ENCODE peak calls at places on chromosomes 3 and 15, in ten cellular contexts. T is body of pancreas, C is aorta, Q is K562, S is tibial artery, H is neuronal stem cell, D is breast epithelium, R is SK-N-SH, X is IMR-90, Y is OCI-LY7. B is an unnamed sample.
A peak's percentile ranks its signal among the peaks of the same experiment; 100 is the strongest.

GRCh38 chr3:36796896-36797295 is 32.5 kb upstream of the DCLK3 start:
- DNase-seq in T (no peak), C (no peak), Q (no peak), S (no peak), H (no peak), D (no peak), R (no peak), X (peak; percentile 37), Y (no peak), B (no peak)

GRCh38 chr3:183745300-183746098 is 47.9 kb downstream of the YEATS2 start:
- DNase-seq in T (no peak), C (no peak), Q (no peak), S (no peak), H (peak; percentile 18), D (no peak), R (no peak), X (peak; percentile 38), Y (no peak), B (no peak)

GRCh38 chr3:25035511-25035910 is 392.6 kb upstream of the RARB start:
- DNase-seq in T (no peak), C (no peak), Q (no peak), S (no peak), H (no peak), D (no peak), R (no peak), X (no peak), Y (no peak), B (no peak)

GRCh38 chr3:183698760-183699159 is 1.2 kb downstream of the YEATS2 start:
- DNase-seq in T (peak; percentile 35), C (no peak), Q (peak; percentile 37), S (no peak), H (no peak), D (no peak), R (no peak), X (peak; percentile 33), Y (peak; percentile 51), B (peak; percentile 16)

GRCh38 chr15:88636039-88636438 is 2.8 kb upstream of the ISG20 start:
- DNase-seq in T (peak; percentile 93), C (no peak), Q (no peak), S (no peak), H (no peak), D (peak; percentile 73), R (no peak), X (no peak), Y (no peak), B (peak; percentile 83)

GRCh38 chr15:69919816-69920215 is 177.9 kb downstream of the TLE3 start:
- DNase-seq in T (no peak), C (no peak), Q (no peak), S (no peak), H (peak; percentile 77), D (no peak), R (no peak), X (no peak), Y (peak; percentile 82), B (no peak)

GRCh38 chr3:114147281-114147680 is 31.6 kb downstream of the DRD3 start:
- DNase-seq in T (no peak), C (no peak), Q (no peak), S (no peak), H (no peak), D (no peak), R (no peak), X (no peak), Y (no peak), B (no peak)

GRCh38 chr3:30248423-30248822 is 358.0 kb upstream of the TGFBR2 start:
- DNase-seq in T (no peak), C (no peak), Q (no peak), S (no peak), H (no peak), D (no peak), R (no peak), X (no peak), Y (no peak), B (peak; percentile 5)

GRCh38 chr3:49600781-49601180 is 46.5 kb downstream of the BSN start:
- DNase-seq in T (no peak), C (no peak), Q (no peak), S (no peak), H (no peak), D (no peak), R (no peak), X (peak; percentile 18), Y (no peak), B (no peak)

GRCh38 chr3:14379842-14380241 is 22.6 kb upstream of the SLC6A6 start:
- DNase-seq in T (no peak), C (no peak), Q (no peak), S (no peak), H (no peak), D (no peak), R (no peak), X (no peak), Y (peak; percentile 61), B (no peak)

GRCh38 chr3:40939113-40940070 is 259.9 kb upstream of the CTNNB1 start:
- DNase-seq in T (peak; percentile 79), C (no peak), Q (no peak), S (peak; percentile 59), H (no peak), D (peak; percentile 56), R (no peak), X (no peak), Y (no peak), B (peak; percentile 60)

GRCh38 chr15:44159492-44159891 is 35.6 kb downstream of the FRMD5 start:
- DNase-seq in T (no peak), C (no peak), Q (no peak), S (no peak), H (no peak), D (no peak), R (no peak), X (no peak), Y (no peak), B (peak; percentile 18)

GRCh38 chr3:75294124-75294523 is 370.0 kb upstream of the FRG2C start:
- DNase-seq in T (peak; percentile 37), C (peak; percentile 75), Q (peak; percentile 6), S (peak; percentile 30), H (peak; percentile 29), D (peak; percentile 33), R (peak; percentile 78), X (peak; percentile 35), Y (no peak), B (peak; percentile 11)

GRCh38 chr15:95973566-95974256 is 356.8 kb upstream of the NR2F2 start:
- DNase-seq in T (no peak), C (no peak), Q (no peak), S (no peak), H (no peak), D (no peak), R (no peak), X (no peak), Y (no peak), B (no peak)

GRCh38 chr3:45781271-45781670 is 15.1 kb downstream of the SLC6A20 start:
- DNase-seq in T (no peak), C (no peak), Q (no peak), S (no peak), H (no peak), D (no peak), R (no peak), X (no peak), Y (no peak), B (no peak)

GRCh38 chr3:12902181-12902999 is 61.0 kb upstream of the RPL32 start:
- DNase-seq in T (no peak), C (no peak), Q (no peak), S (no peak), H (no peak), D (no peak), R (no peak), X (no peak), Y (no peak), B (no peak)
- H3K4me1 ChIP-seq in T (no peaks in the 10 kb centered on the region), C (no peaks in the 10 kb centered on the region), Q (peaks cover 45% of the 10 kb centered on the region), S (no peaks in the 10 kb centered on the region), H (peaks cover 4% of the 10 kb centered on the region), D (no peaks in the 10 kb centered on the region), R (no peaks in the 10 kb centered on the region), X (no peaks in the 10 kb centered on the region), Y (peaks cover 12% of the 10 kb centered on the region), B (no peaks in the 10 kb centered on the region)

DNA sequence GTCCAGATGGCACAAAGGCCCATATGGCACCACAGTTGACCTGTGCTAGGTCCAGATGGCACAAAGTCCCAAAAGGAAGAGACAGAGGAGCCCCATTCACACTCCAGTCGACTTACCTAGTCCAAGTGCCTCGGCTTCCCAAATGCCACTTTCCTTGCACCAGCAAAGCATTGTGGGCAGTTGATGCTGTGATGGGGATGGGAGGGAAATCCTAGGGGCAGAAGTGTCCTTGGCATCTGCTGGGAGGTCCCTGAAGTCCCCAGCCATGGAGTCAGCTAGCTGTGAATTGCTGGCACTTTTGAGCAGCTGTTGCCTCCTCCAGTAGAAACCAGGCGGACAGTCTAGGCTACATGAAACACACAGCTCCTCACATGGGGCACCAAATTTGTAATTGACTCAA is 60.3 kb upstream of the SIAH2 start:
- DNase-seq in T (no peak), C (no peak), Q (no peak), S (no peak), H (no peak), D (no peak), R (no peak), X (no peak), Y (no peak), B (no peak)
- H3K4me1 ChIP-seq in T (no peaks in the 10 kb centered on the region), C (no peaks in the 10 kb centered on the region), Q (no peaks in the 10 kb centered on the region), S (no peaks in the 10 kb centered on the region), H (no peaks in the 10 kb centered on the region), D (no peaks in the 10 kb centered on the region), R (peaks cover 5% of the 10 kb centered on the region), X (no peaks in the 10 kb centered on the region), Y (no peaks in the 10 kb centered on the region), B (no peaks in the 10 kb centered on the region)

DNA sequence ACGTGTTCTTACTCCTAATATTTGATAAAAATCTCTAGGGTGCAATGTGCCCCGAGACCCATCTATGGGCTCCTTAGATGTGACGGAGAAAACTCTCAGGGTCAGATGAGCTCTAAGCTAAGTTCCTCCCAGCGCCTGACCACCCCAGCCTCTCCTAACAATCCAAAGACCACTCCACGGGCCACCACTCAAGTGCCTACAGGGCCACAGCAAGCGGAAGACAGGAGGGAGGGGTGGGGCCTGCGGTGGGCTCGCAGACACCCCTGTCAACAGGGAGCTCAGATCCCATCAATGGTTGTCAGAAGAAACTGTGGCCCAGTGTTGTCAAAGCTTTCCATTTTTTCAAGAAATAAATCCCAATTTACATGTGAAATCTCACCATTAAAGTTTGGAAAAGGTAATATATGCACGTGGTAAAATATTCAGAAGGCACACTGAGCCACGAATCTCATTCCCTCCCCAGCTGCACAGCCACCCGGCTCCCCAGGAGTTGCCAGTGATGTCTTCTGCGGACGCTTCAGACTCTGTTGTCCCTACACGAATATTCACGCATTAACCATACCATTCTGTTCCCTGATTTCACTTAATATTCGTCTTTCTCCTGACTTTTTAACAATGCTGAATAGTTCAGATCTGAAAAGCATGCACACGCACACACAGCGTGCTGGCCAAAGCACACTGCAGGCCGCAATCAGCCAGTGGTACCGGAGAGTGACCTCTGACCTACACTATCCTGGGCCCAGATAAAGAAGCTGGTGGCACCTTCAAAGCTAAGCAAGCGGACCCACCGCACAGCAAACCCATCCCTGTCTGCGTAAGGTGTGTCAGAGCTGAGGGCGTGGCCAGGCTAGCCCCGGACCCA is 19.1 kb downstream of the TNK2 start:
- DNase-seq in T (no peak), C (no peak), Q (no peak), S (no peak), H (no peak), D (no peak), R (no peak), X (no peak), Y (no peak), B (no peak)
- H3K4me1 ChIP-seq in T (peaks cover 22% of the 10 kb centered on the region), C (no peaks in the 10 kb centered on the region), Q (peaks cover 74% of the 10 kb centered on the region), S (peaks cover 72% of the 10 kb centered on the region), H (peaks cover 39% of the 10 kb centered on the region), D (peaks cover 21% of the 10 kb centered on the region), R (peaks cover 29% of the 10 kb centered on the region), X (peaks cover 18% of the 10 kb centered on the region), Y (peaks cover 16% of the 10 kb centered on the region), B (no peaks in the 10 kb centered on the region)

DNA sequence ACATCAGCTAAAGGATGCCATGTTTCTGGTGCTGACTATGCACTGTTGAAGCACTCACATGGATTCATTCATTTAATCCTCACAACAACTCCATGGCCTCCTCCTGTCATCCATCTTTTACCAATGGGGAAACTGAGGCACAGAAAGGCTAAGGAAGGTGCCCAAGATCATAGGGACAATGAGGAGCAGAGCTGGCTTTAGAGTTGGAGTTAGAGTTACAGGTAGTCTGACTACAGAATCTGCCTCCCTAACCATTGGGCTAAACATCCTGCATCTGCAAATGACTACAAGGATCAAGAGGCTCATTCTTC is 111.5 kb downstream of the IQSEC1 start:
- DNase-seq in T (no peak), C (no peak), Q (no peak), S (no peak), H (no peak), D (no peak), R (no peak), X (no peak), Y (no peak), B (no peak)
- H3K4me1 ChIP-seq in T (peaks cover 85% of the 10 kb centered on the region), C (peaks cover 23% of the 10 kb centered on the region), Q (peaks cover 79% of the 10 kb centered on the region), S (peaks cover 100% of the 10 kb centered on the region), H (peaks cover 15% of the 10 kb centered on the region), D (no peaks in the 10 kb centered on the region), R (peaks cover 69% of the 10 kb centered on the region), X (peaks cover 19% of the 10 kb centered on the region), Y (peaks cover 37% of the 10 kb centered on the region), B (peaks cover 2% of the 10 kb centered on the region)

B was measured in small intestine.